ENCODE peak calls at places on chromosome 2, in four cellular contexts. U, Z, Q and W are unnamed samples.

GRCh38 chr2:41836944-41837343 is 210.9 kb upstream of the PKDCC start:
- DNase-seq in Z (no peak), U (no peak), Q (peak), W (peak)

GRCh38 chr2:127537644-127538043 is 2.2 kb downstream of the MYO7B start:
- DNase-seq in Q (no peak), Z (no peak), U (no peak), W (no peak)

GRCh38 chr2:83536489-83537020 is 922.5 kb downstream of the SUCLG1 start:
- DNase-seq in Z (no peak), U (no peak), Q (no peak), W (no peak)

GRCh38 chr2:99085400-99085799 is 56.1 kb upstream of the C2orf15 start:
- DNase-seq in U (peak), Z (no peak), Q (no peak), W (peak)

GRCh38 chr2:95071856-95072255 is 46.3 kb downstream of the MAL start:
- DNase-seq in U (no peak), Q (peak), Z (no peak), W (no peak)

GRCh38 chr2:24181849-24182248 is 7.0 kb downstream of the FAM228A start:
- DNase-seq in U (no peak), Z (no peak), Q (no peak), W (no peak)

GRCh38 chr2:74593826-74594467 is 39.4 kb downstream of the DOK1 start:
- DNase-seq in U (peak), Q (no peak), Z (no peak), W (no peak)

GRCh38 chr2:46601328-46601963 is 122.1 kb downstream of the TMEM247 start:
- DNase-seq in Z (no peak), U (no peak), Q (no peak), W (no peak)

GRCh38 chr2:74186038-74186437 is 7.4 kb upstream of the MOB1A start:
- DNase-seq in Z (peak), U (no peak), Q (no peak), W (no peak)

GRCh38 chr2:225429718-225430117 is 30.2 kb downstream of the NYAP2 start:
- DNase-seq in Z (no peak), Q (no peak), U (no peak), W (no peak)

GRCh38 chr2:199092419-199092818 is 365.3 kb downstream of the SATB2 start:
- DNase-seq in U (no peak), Q (no peak), Z (no peak), W (no peak)

GRCh38 chr2:121256720-121257475 is 28.1 kb downstream of the TFCP2L1 start:
- DNase-seq in Z (no peak), U (no peak), Q (no peak), W (peak)

GRCh38 chr2:67997528-67998267 is 65.1 kb downstream of the C1D start:
- DNase-seq in Q (no peak), U (no peak), Z (no peak), W (no peak)

GRCh38 chr2:153622285-153622684 is 143.7 kb upstream of the RPRM start:
- DNase-seq in U (peak), Q (no peak), Z (no peak), W (peak)

GRCh38 chr2:14148186-14148585 is 484.3 kb upstream of the LRATD1 start:
- DNase-seq in Q (no peak), U (no peak), Z (no peak), W (no peak)

GRCh38 chr2:10124538-10125045 is 2.1 kb downstream of the RRM2 start:
- DNase-seq in Q (no peak), U (peak), Z (no peak), W (no peak)

GRCh38 chr2:201257381-201257940 is 2.9 kb upstream of the CASP8 start:
- DNase-seq in U (no peak), Q (peak), Z (no peak), W (no peak)

GRCh38 chr2:221461911-221462310 is 110.2 kb downstream of the EPHA4 start:
- DNase-seq in Z (no peak), U (no peak), Q (no peak), W (no peak)

GRCh38 chr2:64359176-64359891 is 94.6 kb upstream of the LGALSL start:
- DNase-seq in U (no peak), Q (no peak), Z (no peak), W (no peak)

GRCh38 chr2:64363140-64363539 is 90.8 kb upstream of the LGALSL start:
- DNase-seq in Q (no peak), Z (no peak), U (no peak), W (no peak)

GRCh38 chr2:64361151-64361938 is 92.6 kb upstream of the LGALSL start:
- DNase-seq in Z (no peak), Q (no peak), U (no peak), W (no peak)

GRCh38 chr2:64362562-64363026 is 91.4 kb upstream of the LGALSL start:
- DNase-seq in Z (no peak), U (no peak), Q (no peak), W (no peak)

DNA sequence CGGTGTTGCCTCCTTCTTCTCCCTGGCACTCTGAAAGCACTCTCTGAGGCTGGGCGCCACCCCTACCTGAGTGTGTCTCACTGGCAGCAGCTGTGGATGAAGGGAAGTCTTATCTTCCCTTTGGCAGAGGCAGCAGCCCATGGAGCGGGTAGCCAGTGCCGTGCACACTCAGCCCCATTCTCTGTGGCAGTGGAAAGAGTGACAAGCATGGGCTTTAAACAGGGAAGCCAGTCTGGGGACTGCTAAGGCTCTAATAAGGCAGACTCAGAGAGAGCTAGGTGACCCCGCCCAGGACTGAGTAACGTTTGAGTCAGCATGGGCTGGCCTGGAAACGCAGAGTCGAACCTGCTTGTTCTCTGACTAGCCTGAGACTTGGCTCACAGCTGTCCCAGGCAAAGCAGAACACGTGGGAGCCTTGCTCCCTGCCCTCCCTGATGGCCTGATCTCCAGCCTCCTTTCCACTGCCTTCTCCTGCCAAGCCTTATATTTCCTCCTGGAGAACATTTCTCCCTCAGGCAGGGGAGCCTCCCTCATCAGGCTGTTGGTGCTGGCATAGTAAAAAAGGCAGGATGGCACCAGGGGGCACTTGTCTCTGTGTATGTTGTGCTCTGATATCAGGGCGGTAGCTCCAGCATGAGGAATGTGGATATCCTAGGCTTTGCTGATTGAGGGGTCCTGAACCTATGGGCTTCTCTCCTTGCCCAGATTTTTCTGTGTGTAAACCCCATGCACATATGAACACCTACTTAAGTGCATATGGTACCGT is 93.9 kb upstream of the LGALSL start:
- DNase-seq in U (peak), Q (no peak), Z (no peak), W (no peak)
- TF ChIP-seq SUZ12 in U (no peak), Q (no peak), Z (no peak), W (no peak)

GRCh38 chr2:11332596-11332995 is 11.8 kb downstream of the ROCK2 start:
- DNase-seq in Q (no peak), Z (no peak), U (no peak), W (no peak)
- TF ChIP-seq ZNF274 in Q (no peak), Z (no peak), U (no peak), W (no peak)

DNA sequence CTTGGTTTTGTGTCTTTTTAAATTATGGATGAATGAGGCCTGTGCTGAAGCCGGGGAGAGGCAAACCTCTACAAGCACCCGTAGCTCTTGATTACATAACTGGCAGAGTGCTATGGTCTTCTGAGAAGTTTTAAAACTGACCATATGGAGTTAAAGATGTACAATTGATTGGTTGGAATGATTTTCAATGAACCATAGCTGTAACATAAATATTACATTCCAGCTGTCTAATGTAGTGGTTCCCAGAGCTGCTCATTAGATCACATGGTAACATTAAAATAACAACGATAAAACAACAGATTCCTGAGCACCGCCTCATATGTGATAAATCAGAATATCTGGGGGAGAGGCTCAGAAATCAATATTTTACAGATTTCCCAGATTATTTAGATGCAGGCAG is 71.2 kb upstream of the MAP4K3 start:
- DNase-seq in U (no peak), Q (no peak), Z (no peak), W (no peak)
- TF ChIP-seq SUZ12 in U (no peak), Q (no peak), Z (no peak), W (no peak)

DNA sequence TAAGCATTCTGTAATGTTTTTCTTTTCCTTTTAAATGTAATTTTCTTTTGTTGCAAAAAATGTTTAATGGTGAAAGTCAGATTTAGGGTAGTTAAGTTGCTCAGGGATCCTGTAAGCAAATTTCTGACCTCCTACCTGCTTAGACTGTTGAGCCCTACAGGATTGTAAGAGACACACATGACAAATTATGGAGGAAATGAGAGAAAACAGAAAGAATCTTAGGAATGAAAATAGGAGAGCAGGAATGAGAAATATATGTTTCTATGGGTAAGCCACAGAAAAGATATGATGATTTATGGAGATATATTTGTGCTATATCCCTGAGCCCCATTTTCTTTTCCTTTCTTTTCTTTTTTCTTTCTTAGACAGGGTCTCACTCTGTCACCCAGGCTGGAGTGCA is 28.3 kb downstream of the CYBRD1 start:
- DNase-seq in Q (no peak), U (no peak), Z (no peak), W (no peak)
- TF ChIP-seq ZNF274 in Q (no peak), U (no peak), Z (no peak), W (no peak)

GRCh38 chr2:184338776-184339175 is 259.6 kb upstream of the ZNF804A start:
- DNase-seq in Z (no peak), U (no peak), Q (no peak), W (peak)
- TF ChIP-seq SUZ12 in Z (no peak), U (no peak), Q (no peak), W (no peak)

DNA sequence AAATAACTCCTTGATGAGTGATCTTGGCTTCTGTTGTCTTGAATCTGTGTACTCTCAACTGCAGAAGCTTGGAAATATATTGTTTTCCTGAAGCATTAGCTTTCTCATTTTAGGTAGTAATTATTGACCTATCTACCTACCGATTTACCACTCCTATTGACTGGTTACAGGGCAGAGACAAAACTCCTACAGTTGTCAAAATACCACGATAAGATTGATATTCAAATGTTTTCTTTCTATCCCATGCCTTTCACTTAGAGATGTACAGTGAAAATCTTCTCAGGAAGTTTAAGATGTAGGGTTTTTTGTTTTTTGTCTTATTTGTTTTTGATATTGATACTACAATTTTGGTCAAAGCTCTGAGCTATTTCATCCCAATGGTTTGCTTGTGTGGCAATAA is 35.6 kb upstream of the DLX1 start:
- DNase-seq in Z (no peak), U (no peak), Q (no peak), W (no peak)
- TF ChIP-seq ZNF274 in Z (no peak), U (no peak), Q (no peak), W (no peak)

DNA sequence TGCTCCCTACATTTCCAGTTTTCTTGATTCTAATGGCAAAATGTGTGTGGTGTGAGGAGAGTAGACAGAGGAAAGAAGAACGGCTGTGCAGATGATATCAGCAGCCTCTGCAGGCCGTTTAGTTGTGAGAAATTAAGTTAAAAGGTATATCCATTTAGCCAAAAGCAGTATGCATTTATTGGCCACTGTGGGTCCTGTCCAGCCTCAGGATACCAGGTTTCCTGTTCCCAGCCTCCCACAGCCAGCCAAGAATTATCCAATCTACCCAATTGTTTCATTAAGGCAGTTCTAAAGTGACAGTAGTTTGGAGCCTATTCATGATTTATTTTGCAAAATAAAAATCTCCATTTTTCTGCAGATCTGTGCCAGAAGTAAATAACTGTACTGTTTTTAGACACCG is 107.5 kb downstream of the TMEM18 start:
- DNase-seq in Q (no peak), Z (no peak), U (no peak), W (no peak)
- TF ChIP-seq SUZ12 in Q (no peak), Z (no peak), U (no peak), W (no peak)

GRCh38 chr2:197145471-197146056 is 165.0 kb downstream of the ANKRD44 start:
- DNase-seq in Q (no peak), U (no peak), Z (peak), W (no peak)
- TF ChIP-seq ZNF274 in Q (no peak), U (no peak), Z (no peak), W (no peak)